ENCODE peak calls at places on chromosomes 5 and 9, in four cellular contexts. B, E, N and G are unnamed samples.

GRCh38 chr9:33170464-33171156 is 3.5 kb upstream of the B4GALT1 start:
- DNase-seq in E (peak), N (peak), B (no peak), G (peak)

GRCh38 chr9:111743275-111743674 is 51.5 kb downstream of the SHOC1 start:
- DNase-seq in N (peak), E (no peak), B (peak), G (peak)

GRCh38 chr9:69122391-69123141 is 51.5 kb upstream of the TJP2 start:
- DNase-seq in N (peak), E (peak), B (peak), G (peak)

GRCh38 chr9:35711501-35712428 is 20.2 kb downstream of the TLN1 start:
- DNase-seq in N (no peak), E (no peak), B (no peak), G (no peak)

GRCh38 chr5:151078490-151079262 is 2.2 kb downstream of the TNIP1 start:
- DNase-seq in E (no peak), B (no peak), N (no peak), G (no peak)

GRCh38 chr5:68251386-68251785 is 35.8 kb downstream of the PIK3R1 start:
- DNase-seq in N (peak), B (peak), E (no peak), G (peak)

GRCh38 chr9:93267091-93267541 is 83.2 kb downstream of the WNK2 start:
- DNase-seq in N (no peak), E (peak), B (no peak), G (no peak)

GRCh38 chr9:127966416-127967150 is 14.2 kb downstream of the EEIG1 start:
- DNase-seq in E (peak), N (no peak), B (no peak), G (no peak)

GRCh38 chr9:18896531-18897179 is 136.4 kb downstream of the SAXO1 start:
- DNase-seq in B (no peak), E (no peak), N (no peak), G (no peak)

GRCh38 chr9:96688215-96688614 is 33.1 kb upstream of the PRXL2C start:
- DNase-seq in B (no peak), E (no peak), N (no peak), G (no peak)

GRCh38 chr9:85931495-85931894 is 9.5 kb upstream of the NAA35 start:
- DNase-seq in B (no peak), N (no peak), E (no peak), G (no peak)

GRCh38 chr5:17203329-17204132 is 13.9 kb upstream of the BASP1 start:
- DNase-seq in E (no peak), N (peak), B (peak), G (peak)

GRCh38 chr9:27787941-27788340 is 214.7 kb upstream of the C9orf72 start:
- DNase-seq in B (no peak), N (peak), E (no peak), G (peak)

GRCh38 chr5:10602031-10602806 is 38.3 kb downstream of the ANKRD33B start:
- DNase-seq in E (no peak), N (no peak), B (no peak), G (no peak)

GRCh38 chr9:89357331-89358197 is 39.3 kb downstream of the SECISBP2 start:
- DNase-seq in E (no peak), B (no peak), N (no peak), G (no peak)

DNA sequence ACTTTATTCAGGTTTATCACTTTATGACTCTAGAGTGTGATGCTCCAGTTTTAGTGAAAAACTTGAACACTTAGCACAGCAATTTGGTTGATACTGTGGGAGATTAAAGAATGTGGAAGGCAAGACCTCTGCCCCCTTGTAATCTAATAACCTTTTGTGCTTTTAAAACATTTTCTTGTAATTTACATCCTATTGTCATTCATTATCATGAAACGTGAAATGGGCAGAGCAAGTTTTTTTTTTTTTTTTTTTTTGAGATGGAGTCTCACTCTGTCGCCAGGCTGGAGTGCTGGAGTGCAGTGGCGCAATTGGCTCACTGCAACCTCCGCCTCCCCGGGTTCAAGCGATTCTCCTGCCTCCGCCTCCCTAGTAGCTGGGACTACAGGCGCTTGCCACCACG is 1.8 kb downstream of the PAIP2 start:
- DNase-seq in E (no peak), N (no peak), B (no peak), G (no peak)
- H3K4me3 ChIP-seq in E (peak), N (peak), B (peak), G (peak)

GRCh38 chr9:131801811-131802210 is 61.9 kb upstream of the RAPGEF1 start:
- DNase-seq in E (no peak), B (no peak), N (no peak), G (no peak)
- TF ChIP-seq CTCF in E (no peak), B (no peak), N (peak), G (no peak)

DNA sequence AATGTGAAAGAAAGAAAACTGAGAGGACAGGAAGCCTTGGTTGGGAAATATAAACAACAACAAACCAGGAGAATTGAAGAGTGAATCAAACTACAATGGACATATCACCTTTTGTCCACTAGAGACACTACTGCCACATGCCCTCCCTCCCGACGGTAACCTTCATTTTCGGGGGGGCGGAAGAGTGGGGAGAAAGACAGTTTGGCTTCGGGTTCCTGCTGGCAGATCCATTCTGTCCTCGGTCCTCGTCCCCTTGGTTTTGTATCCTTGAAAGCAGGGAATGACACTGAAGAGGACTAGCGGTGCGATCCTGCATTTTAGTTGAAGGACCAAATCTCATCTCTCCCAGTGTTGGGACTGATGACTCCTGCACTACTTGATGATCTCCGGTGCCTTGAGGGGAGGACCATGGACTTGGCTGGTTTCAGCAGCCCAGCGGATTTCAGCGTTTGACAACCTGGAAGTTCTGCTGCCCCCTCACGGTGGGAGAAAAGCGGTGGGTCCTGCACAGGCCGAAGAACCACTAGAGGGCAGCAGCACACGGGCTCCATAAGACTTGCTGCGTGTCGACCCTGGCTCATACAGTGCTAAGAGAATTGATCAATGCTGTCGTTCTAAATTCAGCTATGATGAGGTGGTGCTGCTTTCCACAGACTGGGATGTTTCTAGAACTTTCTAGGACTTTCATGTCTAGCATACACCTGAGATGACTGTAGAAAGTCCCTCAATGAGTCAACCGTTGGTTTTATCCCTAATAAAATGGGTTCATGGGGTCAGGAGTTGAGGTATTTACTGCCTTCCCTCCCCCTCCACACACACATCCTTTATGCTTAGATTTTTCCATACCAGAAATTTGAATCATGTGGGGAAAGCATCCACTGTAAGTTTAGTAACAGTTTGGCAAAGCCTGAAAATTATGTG is 15.1 kb upstream of the ZNF131 start:
- DNase-seq in E (peak), B (peak), N (peak), G (peak)
- H3K4me3 ChIP-seq in E (peak), B (peak), N (peak), G (peak)

GRCh38 chr5:20335978-20336377 is 348.0 kb upstream of the CDH18 start:
- DNase-seq in E (no peak), B (no peak), N (peak), G (no peak)
- TF ChIP-seq CTCF in E (no peak), B (no peak), N (peak), G (no peak)

GRCh38 chr9:98191210-98191609 is 1.2 kb downstream of the CORO2A start:
- DNase-seq in N (no peak), B (no peak), E (no peak), G (no peak)
- H3K4me3 ChIP-seq in N (no peak), B (no peak), E (peak), G (peak)

GRCh38 chr9:10479172-10479571 is 133.6 kb downstream of the PTPRD start:
- DNase-seq in N (peak), B (no peak), E (no peak), G (peak)
- TF ChIP-seq CTCF in N (peak), B (no peak), E (no peak), G (no peak)

DNA sequence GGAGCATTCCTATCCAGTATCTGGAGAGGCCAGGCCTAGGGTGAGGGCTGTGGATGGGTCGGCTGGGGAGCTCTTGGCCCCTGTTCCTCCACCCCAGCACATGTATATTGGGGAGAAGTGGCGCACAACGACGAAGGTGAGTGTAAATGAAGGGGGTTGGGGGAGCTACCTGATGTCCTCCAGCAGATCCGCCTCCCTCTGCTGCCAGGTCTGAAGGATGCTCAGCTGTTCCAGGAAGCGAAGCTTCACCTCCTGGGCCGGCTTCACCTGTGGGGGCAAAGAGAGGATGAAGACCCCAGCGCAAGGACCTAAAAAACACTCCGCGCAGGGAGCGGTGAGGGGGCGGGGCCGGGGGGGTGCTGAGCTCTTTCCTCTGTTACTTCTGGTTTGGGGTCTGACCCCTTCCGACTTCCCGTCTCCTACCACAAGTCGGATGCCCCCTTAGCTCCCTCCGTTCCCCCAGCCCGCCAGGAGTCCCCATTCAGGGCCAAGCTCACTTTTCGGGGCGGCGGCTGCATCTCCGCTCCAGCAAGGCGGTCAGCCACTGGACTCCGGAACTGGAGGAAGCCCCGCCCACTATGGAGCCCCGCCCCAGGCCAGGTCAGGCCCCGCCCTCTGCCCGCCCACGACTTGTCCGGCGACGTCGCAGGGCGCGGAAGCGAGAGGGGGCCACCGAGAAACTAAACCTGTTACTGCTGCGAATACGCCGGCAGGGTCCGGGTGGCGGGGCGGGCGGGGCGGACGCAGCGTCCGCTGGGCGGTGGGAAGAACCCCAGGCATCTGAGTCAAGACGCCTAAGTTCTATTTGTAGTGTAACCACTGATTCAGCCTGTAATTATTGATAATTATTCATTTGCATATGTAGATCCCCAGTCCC is at the start of gene FCHSD1:
- DNase-seq in N (peak), E (peak), B (peak), G (peak)
- H3K4me3 ChIP-seq in N (peak), E (peak), B (peak), G (peak)

GRCh38 chr9:109063765-109064164 is 50.5 kb upstream of the CTNNAL1 start:
- DNase-seq in N (peak), E (no peak), B (peak), G (peak)
- TF ChIP-seq CTCF in N (peak), E (no peak), B (peak), G (no peak)